ENCODE peak calls at places on chromosomes 7 and 10, in ten cellular contexts. H, V, J, Z, G, B, E, A, F and T are unnamed samples.

GRCh38 chr7:44064791-44065430 is 456 bp downstream of the PGAM2 start:
- DNase-seq in Z (no peak), H (no peak), J (peak; percentile 29), E (peak; percentile 83), G (no peak), A (no peak), B (no peak), F (no peak), V (no peak), T (no peak)

GRCh38 chr7:40775877-40776276 is 641.1 kb downstream of the SUGCT start:
- DNase-seq in B (no peak), A (no peak), E (no peak), J (no peak), F (no peak), V (no peak), G (no peak), H (no peak), Z (no peak), T (no peak)

GRCh38 chr7:134602921-134603394 is 43.7 kb upstream of the BPGM start:
- DNase-seq in E (no peak), H (no peak), A (no peak), B (no peak), F (no peak), J (no peak), G (no peak), V (no peak), Z (peak; percentile 75), T (no peak)

GRCh38 chr7:2779086-2779485 is 65.0 kb downstream of the GNA12 start:
- DNase-seq in F (no peak), B (no peak), G (no peak), A (no peak), V (no peak), H (no peak), Z (no peak), E (no peak), J (no peak), T (no peak)

GRCh38 chr7:4809691-4810090 is 34.3 kb downstream of the AP5Z1 start:
- DNase-seq in B (no peak), J (no peak), G (no peak), F (no peak), E (no peak), V (no peak), H (no peak), Z (no peak), A (no peak), T (no peak)

GRCh38 chr10:86655596-86655995 is 1.2 kb downstream of the OPN4 start:
- DNase-seq in E (peak; percentile 41), F (no peak), B (no peak), H (no peak), Z (no peak), V (no peak), G (no peak), A (no peak), J (no peak), T (no peak)

GRCh38 chr7:7178906-7179305 is 3.4 kb upstream of the C1GALT1 start:
- DNase-seq in B (no peak), H (no peak), F (no peak), V (no peak), A (no peak), J (no peak), Z (no peak), E (no peak), G (no peak), T (no peak)

GRCh38 chr7:129841465-129841864 is 111.3 kb downstream of the UBE2H start:
- DNase-seq in F (no peak), H (no peak), G (no peak), A (no peak), J (no peak), V (no peak), Z (no peak), E (no peak), B (no peak), T (no peak)

GRCh38 chr10:69211104-69211503 is 9.0 kb upstream of the HKDC1 start:
- DNase-seq in H (no peak), B (no peak), J (no peak), A (no peak), Z (no peak), F (no peak), G (no peak), V (no peak), E (no peak), T (no peak)

GRCh38 chr10:70232859-70233108 is 445 bp downstream of the PPA1 start:
- DNase-seq in Z (no peak), V (no peak), G (no peak), A (peak; percentile 10), J (no peak), B (no peak), F (no peak), E (no peak), H (no peak), T (no peak)

GRCh38 chr10:8053446-8054242 is 844 bp upstream of the GATA3 start:
- DNase-seq in A (peak; percentile 95), H (peak; percentile 92), V (peak; percentile 86), F (peak; percentile 87), E (peak; percentile 94), J (peak; percentile 95), G (peak; percentile 92), Z (peak; percentile 92), B (peak; percentile 9), T (peak; percentile 33)
- H3K27ac ChIP-seq in A (peak overlapping the region; percentile 56), H (peak overlapping the region; percentile 82), V (no peak overlapping the region), F (peak overlapping the region; percentile 96), E (peak overlapping the region; percentile 85), J (no peak overlapping the region), G (no peak overlapping the region), Z (peak overlapping the region; percentile 22), B (no peak overlapping the region), T (no peak overlapping the region)

DNA sequence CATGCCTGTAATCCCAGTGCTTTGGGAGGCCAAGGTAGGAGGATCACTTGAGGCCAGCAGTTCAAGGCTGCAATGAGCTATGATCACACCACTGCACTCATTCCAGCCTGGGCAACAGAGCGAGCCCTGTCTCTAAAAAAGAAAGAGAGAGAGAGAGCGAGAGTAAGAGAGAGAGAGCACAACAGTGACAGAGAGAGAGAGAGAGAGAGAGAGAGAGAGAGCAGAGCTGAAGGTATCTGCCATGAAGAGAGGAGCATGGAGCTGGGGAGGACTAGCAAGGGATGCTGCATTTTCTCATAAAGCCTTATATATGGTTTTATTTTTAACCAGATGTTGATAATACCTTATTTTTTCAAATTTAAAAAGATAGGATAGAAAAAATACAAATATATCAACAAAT is 84.5 kb upstream of the RNF32 start:
- DNase-seq in Z (no peak), A (no peak), G (no peak), H (no peak), E (no peak), J (no peak), V (no peak), B (no peak), F (no peak), T (no peak)
- H3K27ac ChIP-seq in Z (no peak overlapping the region), A (no peak overlapping the region), G (no peak overlapping the region), H (no peak overlapping the region), E (no peak overlapping the region), J (no peak overlapping the region), V (no peak overlapping the region), B (no peak overlapping the region), F (no peak overlapping the region), T (no peak overlapping the region)

GRCh38 chr7:127578036-127578684 is 7.2 kb downstream of the GCC1 start:
- DNase-seq in A (no peak), F (peak; percentile 12), J (peak; percentile 56), E (no peak), B (no peak), G (no peak), H (no peak), Z (no peak), V (no peak), T (no peak)
- H3K27ac ChIP-seq in A (no peak overlapping the region), F (no peak overlapping the region), J (no peak overlapping the region), E (no peak overlapping the region), B (no peak overlapping the region), G (no peak overlapping the region), H (no peak overlapping the region), Z (no peak overlapping the region), V (no peak overlapping the region), T (no peak overlapping the region)

GRCh38 chr7:28299556-28299955 is 112.8 kb upstream of the CREB5 start:
- DNase-seq in F (no peak), B (no peak), G (no peak), A (no peak), J (no peak), V (no peak), H (no peak), Z (no peak), E (no peak), T (no peak)

GRCh38 chr7:28296571-28297483 is 115.5 kb upstream of the CREB5 start:
- DNase-seq in G (peak; percentile 68), F (peak; percentile 27), Z (peak; percentile 50), E (no peak), B (no peak), V (no peak), A (peak; percentile 47), J (peak; percentile 88), H (peak; percentile 18), T (no peak)

GRCh38 chr7:28300488-28300887 is 111.8 kb upstream of the CREB5 start:
- DNase-seq in F (no peak), J (no peak), V (no peak), H (no peak), Z (no peak), G (no peak), A (no peak), B (no peak), E (no peak), T (no peak)

GRCh38 chr7:28298870-28299484 is 113.3 kb upstream of the CREB5 start:
- DNase-seq in H (peak; percentile 52), G (peak; percentile 74), Z (peak; percentile 33), V (no peak), B (peak; percentile 6), E (no peak), J (peak; percentile 89), F (peak; percentile 53), A (no peak), T (peak; percentile 10)

GRCh38 chr7:28297821-28298439 is 114.4 kb upstream of the CREB5 start:
- DNase-seq in J (no peak), E (no peak), F (no peak), H (no peak), B (no peak), Z (no peak), G (no peak), A (no peak), V (no peak), T (no peak)
- H3K27ac ChIP-seq in J (no peak overlapping the region), E (no peak overlapping the region), F (no peak overlapping the region), H (no peak overlapping the region), B (no peak overlapping the region), Z (no peak overlapping the region), G (no peak overlapping the region), A (no peak overlapping the region), V (no peak overlapping the region), T (no peak overlapping the region)

GRCh38 chr7:78020874-78021249 is 222.3 kb downstream of the PHTF2 start:
- DNase-seq in A (no peak), Z (peak; percentile 12), E (no peak), F (no peak), G (no peak), V (no peak), B (no peak), H (no peak), J (no peak), T (no peak)
- H3K27ac ChIP-seq in A (no peak overlapping the region), Z (no peak overlapping the region), E (peak overlapping the region; percentile 92), F (no peak overlapping the region), G (no peak overlapping the region), V (peak overlapping the region; percentile 96), B (no peak overlapping the region), H (no peak overlapping the region), J (no peak overlapping the region), T (no peak overlapping the region)

GRCh38 chr7:1052031-1052818 is 7.9 kb downstream of the GPR146 start:
- DNase-seq in Z (no peak), E (peak; percentile 73), A (no peak), H (no peak), G (no peak), F (no peak), B (no peak), V (no peak), J (no peak), T (no peak)
- H3K27ac ChIP-seq in Z (peak overlapping the region; percentile 57), E (peak overlapping the region; percentile 80), A (no peak overlapping the region), H (no peak overlapping the region), G (no peak overlapping the region), F (peak overlapping the region; percentile 86), B (peak overlapping the region; percentile 46), V (peak overlapping the region; percentile 68), J (peak overlapping the region; percentile 32), T (peak overlapping the region; percentile 44)

GRCh38 chr10:55410415-55410885 is 609.4 kb upstream of the PCDH15 start:
- DNase-seq in E (no peak), B (no peak), G (peak; percentile 44), H (no peak), V (no peak), F (peak; percentile 91), Z (peak; percentile 0), A (no peak), J (peak; percentile 54), T (no peak)
- H3K27ac ChIP-seq in E (peak overlapping the region; percentile 34), B (no peak overlapping the region), G (no peak overlapping the region), H (no peak overlapping the region), V (no peak overlapping the region), F (peak overlapping the region; percentile 1), Z (no peak overlapping the region), A (no peak overlapping the region), J (no peak overlapping the region), T (no peak overlapping the region)